ENCODE peak calls at places on chromosomes 5 and 9, in nine cellular contexts. O is omental fat pad, F is ovary, N is glutamatergic neuron, R is testis, M is neural crest cell, Z is endothelial cell, U is neural progenitor cell, I is right lobe of liver. P is an unnamed sample.
A peak's percentile ranks its signal among the peaks of the same experiment; 100 is the strongest.

GRCh38 chr5:112594060-112594850 is 143.4 kb upstream of the APC start:
- DNase-seq in M (no peak), O (no peak), F (no peak), I (no peak), U (no peak), R (no peak), Z (no peak), N (no peak), P (no peak)

GRCh38 chr5:21263361-21263760 is 1275.4 kb upstream of the CDH18 start:
- DNase-seq in I (no peak), U (no peak), O (no peak), Z (no peak), M (no peak), N (no peak), F (no peak), R (no peak), P (no peak)

GRCh38 chr5:71569748-71570509 is 17.2 kb upstream of the MCCC2 start:
- DNase-seq in O (no peak), Z (no peak), I (no peak), F (no peak), R (no peak), U (no peak), N (no peak), M (no peak), P (no peak)

GRCh38 chr5:137491121-137491520 is 8.0 kb downstream of the SPOCK1 start:
- DNase-seq in N (no peak), F (no peak), R (no peak), O (no peak), I (no peak), U (no peak), Z (no peak), M (no peak), P (no peak)

GRCh38 chr9:99135498-99135897 is 30.6 kb downstream of the TGFBR1 start:
- DNase-seq in Z (no peak), F (no peak), M (no peak), N (no peak), R (no peak), I (no peak), O (no peak), U (no peak), P (no peak)

GRCh38 chr5:140998921-140999410 is 32.7 kb downstream of the PCDHAC2 start:
- DNase-seq in R (no peak), N (no peak), Z (no peak), O (no peak), U (peak; percentile 11), I (no peak), M (no peak), F (no peak), P (no peak)

GRCh38 chr9:134130503-134131375 is 5.1 kb upstream of the WDR5 start:
- DNase-seq in O (no peak), I (peak; percentile 82), M (no peak), F (peak; percentile 70), U (peak; percentile 90), N (no peak), Z (no peak), R (peak; percentile 41), P (no peak)

GRCh38 chr5:67178085-67178484 is 18.5 kb downstream of the CD180 start:
- DNase-seq in N (no peak), I (no peak), U (no peak), Z (no peak), M (no peak), R (no peak), F (no peak), O (no peak), P (no peak)

GRCh38 chr5:93532370-93532769 is 48.6 kb downstream of the NR2F1-AS1 start:
- DNase-seq in N (no peak), I (peak; percentile 91), M (no peak), R (peak; percentile 79), O (peak; percentile 32), U (peak; percentile 9), F (peak; percentile 95), Z (no peak), P (no peak)

GRCh38 chr5:88145603-88146467 is 122.8 kb downstream of the TMEM161B start:
- DNase-seq in O (no peak), F (no peak), I (no peak), U (peak; percentile 67), M (peak; percentile 24), R (no peak), Z (peak; percentile 15), N (no peak), P (no peak)

GRCh38 chr5:141514330-141515111 is 25.6 kb downstream of the PCDHGC5 start:
- DNase-seq in R (no peak), F (no peak), O (no peak), U (peak; percentile 75), Z (no peak), M (no peak), I (no peak), N (no peak), P (no peak)

GRCh38 chr9:7145361-7146069 is 387.7 kb downstream of the KDM4C start:
- DNase-seq in N (no peak), I (no peak), O (no peak), U (no peak), R (no peak), F (no peak), M (no peak), Z (no peak), P (no peak)

GRCh38 chr5:150649108-150649827 is 8.8 kb downstream of the SYNPO start:
- DNase-seq in R (peak; percentile 58), U (no peak), I (peak; percentile 51), N (peak; percentile 12), F (peak; percentile 62), O (no peak), Z (no peak), M (no peak), P (no peak)

GRCh38 chr9:106921341-106921899 is 58.5 kb downstream of the ZNF462 start:
- DNase-seq in F (peak; percentile 76), R (peak; percentile 85), M (peak; percentile 29), O (no peak), I (no peak), Z (no peak), N (no peak), U (peak; percentile 21), P (no peak)

GRCh38 chr5:158837908-158838307 is 261.8 kb downstream of the EBF1 start:
- DNase-seq in O (no peak), I (no peak), F (no peak), N (no peak), M (no peak), Z (no peak), U (no peak), R (peak; percentile 26), P (no peak)

GRCh38 chr9:73643379-73644013 is 491.8 kb downstream of the ANXA1 start:
- DNase-seq in I (no peak), O (no peak), U (no peak), M (no peak), F (no peak), R (no peak), Z (no peak), N (no peak), P (no peak)

GRCh38 chr5:61816585-61817450 is 484.8 kb downstream of the ZSWIM6 start:
- DNase-seq in R (no peak), F (no peak), U (no peak), O (no peak), M (no peak), I (no peak), Z (no peak), N (no peak), P (no peak)

GRCh38 chr9:121748080-121748479 is 96.6 kb downstream of the DAB2IP start:
- DNase-seq in I (no peak), Z (no peak), M (no peak), N (no peak), O (no peak), R (no peak), F (peak; percentile 43), U (no peak), P (no peak)

GRCh38 chr9:36559036-36559695 is 13.5 kb upstream of the MELK start:
- DNase-seq in U (no peak), M (no peak), Z (no peak), O (no peak), N (no peak), I (no peak), R (no peak), F (no peak), P (no peak)

GRCh38 chr9:90999425-91000397 is 198.1 kb downstream of the SYK start:
- DNase-seq in M (no peak), Z (no peak), R (no peak), I (peak; percentile 73), F (no peak), N (no peak), O (no peak), U (no peak), P (no peak)

GRCh38 chr5:112930082-112930344 is 8.0 kb upstream of the REEP5 start:
- DNase-seq in M (no peak), F (no peak), I (no peak), N (no peak), O (no peak), U (no peak), Z (no peak), R (no peak), P (peak; percentile 37)

GRCh38 chr9:81083062-81083461 is 606.3 kb downstream of the TLE1 start:
- DNase-seq in R (no peak), Z (no peak), F (no peak), O (no peak), U (peak; percentile 63), I (no peak), N (no peak), M (no peak), P (no peak)
- TF ChIP-seq CTCF in R (no peak), Z (no peak), F (no peak), O (no peak), U (peak; percentile 43), I (no peak), N (peak; percentile 17), M (peak; percentile 46), P (no peak)

GRCh38 chr5:53019320-53019719 is 30.2 kb downstream of the ITGA2 start:
- DNase-seq in F (no peak), I (no peak), R (no peak), O (no peak), N (no peak), Z (no peak), M (no peak), U (no peak), P (no peak)
- TF ChIP-seq CTCF in F (no peak), I (no peak), R (no peak), O (no peak), N (no peak), Z (no peak), M (no peak), U (no peak), P (no peak)

GRCh38 chr9:71249729-71250317 is 128.4 kb upstream of the TRPM3 start:
- DNase-seq in R (peak; percentile 46), M (peak; percentile 14), N (no peak), F (no peak), U (peak; percentile 82), I (no peak), Z (peak; percentile 22), O (no peak), P (peak; percentile 27)
- TF ChIP-seq CTCF in R (peak; percentile 88), M (peak; percentile 89), N (peak; percentile 66), F (peak; percentile 44), U (peak; percentile 93), I (peak; percentile 82), Z (peak; percentile 72), O (no peak), P (no peak)

DNA sequence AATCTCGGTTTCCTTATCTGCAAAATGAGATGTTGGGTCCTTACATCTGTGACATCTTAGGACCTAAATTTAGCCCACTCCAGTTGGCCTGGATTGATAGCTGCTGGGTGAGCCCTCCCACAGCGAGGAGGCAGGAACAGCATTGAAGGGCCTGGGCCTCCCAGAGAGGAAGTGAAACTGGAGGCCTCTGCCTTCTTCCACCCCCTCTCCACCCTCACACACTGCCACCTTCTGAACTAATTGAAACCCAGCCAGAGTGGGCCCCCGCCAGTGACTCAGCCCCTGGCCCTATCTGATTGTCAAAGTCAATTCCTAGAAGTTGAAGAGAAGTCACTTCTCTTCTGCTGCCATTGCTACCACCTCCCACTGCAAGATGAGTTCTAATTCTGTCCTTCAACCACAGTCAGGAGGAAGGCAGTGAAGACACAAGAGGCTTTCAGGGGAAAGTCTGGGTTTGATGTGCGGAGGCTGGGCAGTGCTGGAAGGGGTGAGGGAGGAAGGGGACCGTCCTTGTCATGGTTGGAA is 55.2 kb upstream of the NEK6 start:
- DNase-seq in I (no peak), M (no peak), U (no peak), Z (no peak), O (no peak), F (no peak), N (no peak), R (peak; percentile 37), P (peak; percentile 76)
- TF ChIP-seq CTCF in I (no peak), M (no peak), U (no peak), Z (no peak), O (no peak), F (no peak), N (no peak), R (no peak), P (no peak)